ENCODE peak calls at places on chromosomes 5 and 9, in seven cellular contexts. One of them, this sample, is unnamed.

GRCh38 chr5:38607396-38607795 is 51.0 kb upstream of the LIFR start:
- DNase-seq in AG10803: peak
- DNase-seq in activated naive CD4-positive, alpha-beta T cell treated with Interleukin-2 at 50 U/mL for 16 hours: no peak
- DNase-seq in activated T-cell treated with anti-CD3 and anti-CD28 coated beads for 48 hours: no peak
- DNase-seq in stimulated activated CD8-positive, alpha-beta memory T cell treated with anti-CD3 and anti-CD28 coated beads, Interleukin-2, amount 100 ng/mL, for 1 hour: no peak
- DNase-seq in NCI-H460: peak
- DNase-seq in NCI-H69: no peak
- DNase-seq in this sample: peak

GRCh38 chr9:83508072-83508471 is 30.1 kb downstream of the FRMD3 start:
- DNase-seq in AG10803: no peak
- DNase-seq in NCI-H460: no peak
- DNase-seq in activated naive CD4-positive, alpha-beta T cell treated with Interleukin-2 at 50 U/mL for 16 hours: no peak
- DNase-seq in activated T-cell treated with anti-CD3 and anti-CD28 coated beads for 48 hours: no peak
- DNase-seq in NCI-H69: no peak
- DNase-seq in stimulated activated CD8-positive, alpha-beta memory T cell treated with anti-CD3 and anti-CD28 coated beads, Interleukin-2, amount 100 ng/mL, for 1 hour: no peak
- DNase-seq in this sample: no peak

GRCh38 chr5:116023619-116024018 is 8.7 kb upstream of the ARL14EPL start:
- DNase-seq in AG10803: no peak
- DNase-seq in NCI-H69: no peak
- DNase-seq in activated naive CD4-positive, alpha-beta T cell treated with Interleukin-2 at 50 U/mL for 16 hours: no peak
- DNase-seq in activated T-cell treated with anti-CD3 and anti-CD28 coated beads for 48 hours: no peak
- DNase-seq in NCI-H460: no peak
- DNase-seq in stimulated activated CD8-positive, alpha-beta memory T cell treated with anti-CD3 and anti-CD28 coated beads, Interleukin-2, amount 100 ng/mL, for 1 hour: no peak
- DNase-seq in this sample: no peak

GRCh38 chr5:54718647-54719046 is 201.1 kb downstream of the SNX18 start:
- DNase-seq in activated T-cell treated with anti-CD3 and anti-CD28 coated beads for 48 hours: no peak
- DNase-seq in NCI-H69: no peak
- DNase-seq in NCI-H460: no peak
- DNase-seq in AG10803: peak
- DNase-seq in stimulated activated CD8-positive, alpha-beta memory T cell treated with anti-CD3 and anti-CD28 coated beads, Interleukin-2, amount 100 ng/mL, for 1 hour: no peak
- DNase-seq in activated naive CD4-positive, alpha-beta T cell treated with Interleukin-2 at 50 U/mL for 16 hours: no peak
- DNase-seq in this sample: no peak

GRCh38 chr5:151225475-151225874 is 1.6 kb upstream of the CCDC69 start:
- DNase-seq in NCI-H460: no peak
- DNase-seq in stimulated activated CD8-positive, alpha-beta memory T cell treated with anti-CD3 and anti-CD28 coated beads, Interleukin-2, amount 100 ng/mL, for 1 hour: no peak
- DNase-seq in activated naive CD4-positive, alpha-beta T cell treated with Interleukin-2 at 50 U/mL for 16 hours: no peak
- DNase-seq in AG10803: no peak
- DNase-seq in activated T-cell treated with anti-CD3 and anti-CD28 coated beads for 48 hours: no peak
- DNase-seq in NCI-H69: no peak
- DNase-seq in this sample: no peak

GRCh38 chr9:69121155-69122085 is 52.7 kb upstream of the TJP2 start:
- DNase-seq in activated naive CD4-positive, alpha-beta T cell treated with Interleukin-2 at 50 U/mL for 16 hours: peak
- DNase-seq in stimulated activated CD8-positive, alpha-beta memory T cell treated with anti-CD3 and anti-CD28 coated beads, Interleukin-2, amount 100 ng/mL, for 1 hour: no peak
- DNase-seq in NCI-H460: no peak
- DNase-seq in AG10803: peak
- DNase-seq in activated T-cell treated with anti-CD3 and anti-CD28 coated beads for 48 hours: peak
- DNase-seq in NCI-H69: peak
- DNase-seq in this sample: peak

GRCh38 chr5:116157902-116158301 is 73.1 kb downstream of the COMMD10 start:
- DNase-seq in AG10803: no peak
- DNase-seq in NCI-H460: no peak
- DNase-seq in activated naive CD4-positive, alpha-beta T cell treated with Interleukin-2 at 50 U/mL for 16 hours: no peak
- DNase-seq in stimulated activated CD8-positive, alpha-beta memory T cell treated with anti-CD3 and anti-CD28 coated beads, Interleukin-2, amount 100 ng/mL, for 1 hour: no peak
- DNase-seq in activated T-cell treated with anti-CD3 and anti-CD28 coated beads for 48 hours: no peak
- DNase-seq in NCI-H69: no peak
- DNase-seq in this sample: no peak

GRCh38 chr5:2105141-2105540 is 222.4 kb upstream of the IRX4 start:
- DNase-seq in NCI-H69: no peak
- DNase-seq in NCI-H460: no peak
- DNase-seq in activated naive CD4-positive, alpha-beta T cell treated with Interleukin-2 at 50 U/mL for 16 hours: no peak
- DNase-seq in AG10803: no peak
- DNase-seq in activated T-cell treated with anti-CD3 and anti-CD28 coated beads for 48 hours: no peak
- DNase-seq in stimulated activated CD8-positive, alpha-beta memory T cell treated with anti-CD3 and anti-CD28 coated beads, Interleukin-2, amount 100 ng/mL, for 1 hour: no peak
- DNase-seq in this sample: no peak

GRCh38 chr5:84181093-84181492 is 203.6 kb downstream of the EDIL3 start:
- DNase-seq in NCI-H69: peak
- DNase-seq in activated naive CD4-positive, alpha-beta T cell treated with Interleukin-2 at 50 U/mL for 16 hours: no peak
- DNase-seq in stimulated activated CD8-positive, alpha-beta memory T cell treated with anti-CD3 and anti-CD28 coated beads, Interleukin-2, amount 100 ng/mL, for 1 hour: no peak
- DNase-seq in NCI-H460: no peak
- DNase-seq in AG10803: peak
- DNase-seq in activated T-cell treated with anti-CD3 and anti-CD28 coated beads for 48 hours: no peak
- DNase-seq in this sample: no peak

GRCh38 chr5:95712347-95712958 is 18.7 kb upstream of the RHOBTB3 start:
- DNase-seq in stimulated activated CD8-positive, alpha-beta memory T cell treated with anti-CD3 and anti-CD28 coated beads, Interleukin-2, amount 100 ng/mL, for 1 hour: no peak
- DNase-seq in activated T-cell treated with anti-CD3 and anti-CD28 coated beads for 48 hours: peak
- DNase-seq in AG10803: peak
- DNase-seq in NCI-H460: peak
- DNase-seq in NCI-H69: peak
- DNase-seq in activated naive CD4-positive, alpha-beta T cell treated with Interleukin-2 at 50 U/mL for 16 hours: peak
- DNase-seq in this sample: peak

GRCh38 chr5:9239071-9239470 is 306.8 kb downstream of the SEMA5A start:
- DNase-seq in NCI-H460: peak
- DNase-seq in NCI-H69: no peak
- DNase-seq in AG10803: peak
- DNase-seq in activated T-cell treated with anti-CD3 and anti-CD28 coated beads for 48 hours: no peak
- DNase-seq in stimulated activated CD8-positive, alpha-beta memory T cell treated with anti-CD3 and anti-CD28 coated beads, Interleukin-2, amount 100 ng/mL, for 1 hour: no peak
- DNase-seq in activated naive CD4-positive, alpha-beta T cell treated with Interleukin-2 at 50 U/mL for 16 hours: no peak
- DNase-seq in this sample: peak

GRCh38 chr9:5326893-5327548 is 12.7 kb downstream of the RLN1 start:
- DNase-seq in activated naive CD4-positive, alpha-beta T cell treated with Interleukin-2 at 50 U/mL for 16 hours: peak
- DNase-seq in stimulated activated CD8-positive, alpha-beta memory T cell treated with anti-CD3 and anti-CD28 coated beads, Interleukin-2, amount 100 ng/mL, for 1 hour: no peak
- DNase-seq in AG10803: no peak
- DNase-seq in NCI-H69: peak
- DNase-seq in NCI-H460: peak
- DNase-seq in activated T-cell treated with anti-CD3 and anti-CD28 coated beads for 48 hours: peak
- DNase-seq in this sample: no peak

GRCh38 chr5:173781826-173782670 is 106.1 kb upstream of the CPEB4 start:
- DNase-seq in activated naive CD4-positive, alpha-beta T cell treated with Interleukin-2 at 50 U/mL for 16 hours: peak
- DNase-seq in NCI-H69: peak
- DNase-seq in stimulated activated CD8-positive, alpha-beta memory T cell treated with anti-CD3 and anti-CD28 coated beads, Interleukin-2, amount 100 ng/mL, for 1 hour: peak
- DNase-seq in AG10803: peak
- DNase-seq in activated T-cell treated with anti-CD3 and anti-CD28 coated beads for 48 hours: peak
- DNase-seq in NCI-H460: peak
- DNase-seq in this sample: peak

GRCh38 chr9:35026671-35027070 is 37.1 kb downstream of the DNAJB5 start:
- DNase-seq in NCI-H69: no peak
- DNase-seq in stimulated activated CD8-positive, alpha-beta memory T cell treated with anti-CD3 and anti-CD28 coated beads, Interleukin-2, amount 100 ng/mL, for 1 hour: no peak
- DNase-seq in activated T-cell treated with anti-CD3 and anti-CD28 coated beads for 48 hours: no peak
- DNase-seq in activated naive CD4-positive, alpha-beta T cell treated with Interleukin-2 at 50 U/mL for 16 hours: no peak
- DNase-seq in AG10803: no peak
- DNase-seq in NCI-H460: no peak
- DNase-seq in this sample: no peak